ENCODE peak calls at places on chromosomes 12 and 14, in eight cellular contexts. One of them, this sample, is unnamed.

GRCh38 chr12:52029686-52030085 is 21.6 kb upstream of the NR4A1 start:
- DNase-seq in SK-N-SH: peak; percentile 68
- DNase-seq in sigmoid colon: no peak
- DNase-seq in K562: no peak
- DNase-seq in stomach: peak; percentile 37
- DNase-seq in H1: no peak
- DNase-seq in transverse colon: no peak
- DNase-seq in suprapubic skin: no peak
- DNase-seq in this sample: no peak

GRCh38 chr14:38065101-38065762 is 142.5 kb upstream of the SSTR1 start:
- DNase-seq in stomach: no peak
- DNase-seq in suprapubic skin: no peak
- DNase-seq in K562: no peak
- DNase-seq in H1: no peak
- DNase-seq in sigmoid colon: no peak
- DNase-seq in SK-N-SH: no peak
- DNase-seq in transverse colon: no peak
- DNase-seq in this sample: no peak

GRCh38 chr14:71758198-71758955 is 173.9 kb upstream of the RGS6 start:
- DNase-seq in sigmoid colon: no peak
- DNase-seq in H1: no peak
- DNase-seq in stomach: no peak
- DNase-seq in K562: no peak
- DNase-seq in transverse colon: no peak
- DNase-seq in SK-N-SH: no peak
- DNase-seq in suprapubic skin: no peak
- DNase-seq in this sample: no peak

GRCh38 chr12:24950231-24950834 is 1.4 kb upstream of the BCAT1 start:
- DNase-seq in H1: no peak
- DNase-seq in suprapubic skin: no peak
- DNase-seq in stomach: no peak
- DNase-seq in sigmoid colon: no peak
- DNase-seq in K562: peak; percentile 19
- DNase-seq in transverse colon: peak; percentile 13
- DNase-seq in SK-N-SH: no peak
- DNase-seq in this sample: no peak

GRCh38 chr12:76158518-76159321 is 74.2 kb upstream of the NAP1L1 start:
- DNase-seq in sigmoid colon: peak; percentile 62
- DNase-seq in SK-N-SH: peak; percentile 42
- DNase-seq in H1: peak; percentile 21
- DNase-seq in K562: peak; percentile 71
- DNase-seq in transverse colon: peak; percentile 49
- DNase-seq in stomach: peak; percentile 55
- DNase-seq in suprapubic skin: no peak
- DNase-seq in this sample: no peak

GRCh38 chr14:100547633-100548294 is 39.5 kb downstream of the BEGAIN start:
- DNase-seq in SK-N-SH: no peak
- DNase-seq in K562: no peak
- DNase-seq in H1: no peak
- DNase-seq in stomach: peak; percentile 61
- DNase-seq in suprapubic skin: peak; percentile 82
- DNase-seq in sigmoid colon: peak; percentile 81
- DNase-seq in transverse colon: peak; percentile 82
- DNase-seq in this sample: no peak

GRCh38 chr12:90909069-90909676 is 45.8 kb downstream of the CCER1 start:
- DNase-seq in sigmoid colon: no peak
- DNase-seq in H1: no peak
- DNase-seq in K562: no peak
- DNase-seq in suprapubic skin: no peak
- DNase-seq in stomach: no peak
- DNase-seq in SK-N-SH: peak; percentile 17
- DNase-seq in transverse colon: no peak
- DNase-seq in this sample: no peak

GRCh38 chr12:45991289-45992249 is 1.2 kb upstream of the SCAF11 start:
- DNase-seq in stomach: peak; percentile 75
- DNase-seq in SK-N-SH: peak; percentile 79
- DNase-seq in K562: peak; percentile 69
- DNase-seq in H1: no peak
- DNase-seq in transverse colon: peak; percentile 77
- DNase-seq in sigmoid colon: peak; percentile 89
- DNase-seq in suprapubic skin: peak; percentile 89
- DNase-seq in this sample: peak; percentile 94

GRCh38 chr14:78983126-78983525 is 813.0 kb downstream of the NRXN3 start:
- DNase-seq in SK-N-SH: no peak
- DNase-seq in suprapubic skin: no peak
- DNase-seq in stomach: no peak
- DNase-seq in transverse colon: no peak
- DNase-seq in H1: no peak
- DNase-seq in sigmoid colon: no peak
- DNase-seq in K562: no peak
- DNase-seq in this sample: no peak

GRCh38 chr14:98130691-98131090 is 1141.3 kb downstream of the BCL11B start:
- DNase-seq in stomach: no peak
- DNase-seq in suprapubic skin: no peak
- DNase-seq in H1: no peak
- DNase-seq in transverse colon: no peak
- DNase-seq in sigmoid colon: no peak
- DNase-seq in SK-N-SH: no peak
- DNase-seq in K562: no peak
- DNase-seq in this sample: peak; percentile 53

GRCh38 chr12:102197789-102198188 is at the start of gene PMCH:
- DNase-seq in suprapubic skin: no peak
- DNase-seq in H1: no peak
- DNase-seq in SK-N-SH: no peak
- DNase-seq in stomach: no peak
- DNase-seq in K562: no peak
- DNase-seq in transverse colon: no peak
- DNase-seq in sigmoid colon: no peak
- DNase-seq in this sample: no peak

GRCh38 chr14:105161964-105162363 is 6.6 kb downstream of the JAG2 start:
- DNase-seq in suprapubic skin: no peak
- DNase-seq in transverse colon: no peak
- DNase-seq in K562: no peak
- DNase-seq in SK-N-SH: no peak
- DNase-seq in H1: no peak
- DNase-seq in stomach: no peak
- DNase-seq in sigmoid colon: no peak
- DNase-seq in this sample: no peak

GRCh38 chr12:110846615-110847566 is at the start of gene CCDC63:
- DNase-seq in stomach: peak; percentile 58
- DNase-seq in sigmoid colon: peak; percentile 78
- DNase-seq in transverse colon: peak; percentile 60
- DNase-seq in K562: peak; percentile 55
- DNase-seq in suprapubic skin: peak; percentile 64
- DNase-seq in SK-N-SH: peak; percentile 86
- DNase-seq in H1: peak; percentile 25
- DNase-seq in this sample: no peak

GRCh38 chr14:101063121-101063520 is 159.6 kb upstream of the RTL1 start:
- DNase-seq in SK-N-SH: no peak
- DNase-seq in transverse colon: no peak
- DNase-seq in suprapubic skin: peak; percentile 25
- DNase-seq in stomach: no peak
- DNase-seq in K562: no peak
- DNase-seq in sigmoid colon: peak; percentile 41
- DNase-seq in H1: no peak
- DNase-seq in this sample: no peak

GRCh38 chr14:82011460-82011859 is 477.8 kb upstream of the SEL1L start:
- DNase-seq in SK-N-SH: no peak
- DNase-seq in transverse colon: no peak
- DNase-seq in stomach: no peak
- DNase-seq in H1: no peak
- DNase-seq in sigmoid colon: no peak
- DNase-seq in suprapubic skin: no peak
- DNase-seq in K562: no peak
- DNase-seq in this sample: no peak

GRCh38 chr12:81077329-81077685 is 572 bp upstream of the ACSS3 start:
- DNase-seq in sigmoid colon: no peak
- DNase-seq in stomach: no peak
- DNase-seq in suprapubic skin: no peak
- DNase-seq in H1: peak; percentile 71
- DNase-seq in transverse colon: no peak
- DNase-seq in K562: no peak
- DNase-seq in SK-N-SH: no peak
- DNase-seq in this sample: no peak

GRCh38 chr14:75542585-75543091 is 20.4 kb downstream of the BATF start:
- DNase-seq in K562: peak; percentile 28
- DNase-seq in H1: no peak
- DNase-seq in stomach: peak; percentile 67
- DNase-seq in sigmoid colon: peak; percentile 72
- DNase-seq in SK-N-SH: no peak
- DNase-seq in suprapubic skin: peak; percentile 84
- DNase-seq in transverse colon: peak; percentile 64
- DNase-seq in this sample: no peak

GRCh38 chr12:125453751-125454150 is 388.5 kb downstream of the AACS start:
- DNase-seq in suprapubic skin: no peak
- DNase-seq in SK-N-SH: no peak
- DNase-seq in stomach: no peak
- DNase-seq in K562: no peak
- DNase-seq in sigmoid colon: no peak
- DNase-seq in transverse colon: no peak
- DNase-seq in H1: no peak
- DNase-seq in this sample: no peak

GRCh38 chr12:7439579-7440505 is 4.1 kb downstream of the CD163L1 start:
- DNase-seq in H1: peak; percentile 31
- DNase-seq in SK-N-SH: peak; percentile 70
- DNase-seq in K562: peak; percentile 70
- DNase-seq in stomach: no peak
- DNase-seq in transverse colon: peak; percentile 47
- DNase-seq in suprapubic skin: no peak
- DNase-seq in sigmoid colon: no peak
- DNase-seq in this sample: no peak

GRCh38 chr12:131449027-131449426 is 261.9 kb upstream of the SFSWAP start:
- DNase-seq in suprapubic skin: no peak
- DNase-seq in stomach: no peak
- DNase-seq in sigmoid colon: no peak
- DNase-seq in H1: no peak
- DNase-seq in SK-N-SH: no peak
- DNase-seq in K562: no peak
- DNase-seq in transverse colon: no peak
- DNase-seq in this sample: no peak

GRCh38 chr12:131455218-131455506 is 255.7 kb upstream of the SFSWAP start:
- DNase-seq in sigmoid colon: no peak
- DNase-seq in SK-N-SH: no peak
- DNase-seq in transverse colon: no peak
- DNase-seq in H1: no peak
- DNase-seq in stomach: no peak
- DNase-seq in suprapubic skin: no peak
- DNase-seq in K562: no peak
- DNase-seq in this sample: no peak

GRCh38 chr12:131454418-131455217 is 256.3 kb upstream of the SFSWAP start:
- DNase-seq in transverse colon: no peak
- DNase-seq in suprapubic skin: no peak
- DNase-seq in stomach: peak; percentile 27
- DNase-seq in H1: peak; percentile 63
- DNase-seq in sigmoid colon: no peak
- DNase-seq in SK-N-SH: peak; percentile 90
- DNase-seq in K562: peak; percentile 77
- DNase-seq in this sample: no peak

GRCh38 chr12:131455581-131456110 is 255.2 kb upstream of the SFSWAP start:
- DNase-seq in stomach: peak; percentile 23
- DNase-seq in K562: no peak
- DNase-seq in H1: no peak
- DNase-seq in suprapubic skin: no peak
- DNase-seq in sigmoid colon: no peak
- DNase-seq in transverse colon: no peak
- DNase-seq in SK-N-SH: no peak
- DNase-seq in this sample: no peak

DNA sequence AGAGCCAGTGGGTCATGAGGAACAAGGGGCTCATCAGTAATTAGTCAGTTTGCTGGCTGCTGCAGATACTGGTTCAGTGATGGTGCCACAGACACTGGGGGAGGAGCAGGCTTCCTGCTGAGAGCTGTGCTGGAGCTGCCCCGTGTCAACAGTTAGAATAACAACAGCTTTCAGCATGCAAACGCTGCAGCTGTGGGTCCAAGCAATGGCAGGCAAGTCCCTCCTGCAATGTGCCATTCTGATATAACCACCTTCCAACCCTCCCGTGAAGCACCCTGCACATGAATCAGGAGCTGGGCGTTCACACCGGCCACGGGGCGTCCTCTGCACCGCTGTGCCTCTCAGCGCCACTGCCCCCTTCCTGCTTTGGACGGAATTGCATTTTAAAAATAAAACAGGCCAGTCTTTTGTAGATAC is 258.4 kb upstream of the SFSWAP start:
- DNase-seq in SK-N-SH: no peak
- DNase-seq in stomach: peak; percentile 18
- DNase-seq in H1: no peak
- DNase-seq in transverse colon: no peak
- DNase-seq in suprapubic skin: no peak
- DNase-seq in sigmoid colon: peak; percentile 48
- DNase-seq in K562: peak; percentile 17
- DNase-seq in this sample: no peak
- TF ChIP-seq CTCF in SK-N-SH: no peak
- TF ChIP-seq CTCF in stomach: no peak
- TF ChIP-seq CTCF in H1: peak; percentile 76
- TF ChIP-seq CTCF in transverse colon: peak; percentile 22
- TF ChIP-seq CTCF in suprapubic skin: no peak
- TF ChIP-seq CTCF in sigmoid colon: no peak
- TF ChIP-seq CTCF in K562: peak; percentile 77
- TF ChIP-seq CTCF in this sample: no peak

GRCh38 chr12:124433147-124433874 is 134.1 kb downstream of the NCOR2 start:
- DNase-seq in suprapubic skin: no peak
- DNase-seq in sigmoid colon: no peak
- DNase-seq in H1: no peak
- DNase-seq in K562: no peak
- DNase-seq in SK-N-SH: no peak
- DNase-seq in transverse colon: no peak
- DNase-seq in stomach: peak; percentile 38
- DNase-seq in this sample: no peak
- TF ChIP-seq POLR2AphosphoS5 in suprapubic skin: no peak
- TF ChIP-seq POLR2AphosphoS5 in sigmoid colon: no peak
- TF ChIP-seq POLR2AphosphoS5 in H1: no peak
- TF ChIP-seq POLR2AphosphoS5 in K562: no peak
- TF ChIP-seq POLR2AphosphoS5 in SK-N-SH: no peak
- TF ChIP-seq POLR2AphosphoS5 in transverse colon: no peak
- TF ChIP-seq POLR2AphosphoS5 in stomach: no peak
- TF ChIP-seq POLR2AphosphoS5 in this sample: no peak

DNA sequence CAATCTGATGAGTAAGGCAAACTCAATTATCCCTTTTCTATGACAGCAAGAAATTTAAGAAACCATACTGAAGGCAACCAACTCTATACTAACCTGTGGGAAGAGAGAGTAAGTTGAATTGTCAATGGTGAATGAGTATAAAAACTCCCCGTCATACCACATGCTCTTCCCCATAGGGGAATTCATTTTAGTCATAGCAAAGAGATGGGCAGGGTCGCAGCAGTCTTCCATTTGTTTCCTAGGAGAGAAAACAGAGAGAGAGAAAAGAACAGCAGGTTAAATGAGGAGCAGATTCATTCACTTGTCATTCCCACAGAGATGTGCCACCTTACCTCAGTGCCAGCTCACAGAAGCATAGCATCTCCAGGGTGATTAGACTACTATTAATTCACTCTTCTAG is 47.5 kb downstream of the ST8SIA1 start:
- DNase-seq in transverse colon: no peak
- DNase-seq in suprapubic skin: no peak
- DNase-seq in H1: no peak
- DNase-seq in SK-N-SH: no peak
- DNase-seq in K562: no peak
- DNase-seq in stomach: no peak
- DNase-seq in sigmoid colon: no peak
- DNase-seq in this sample: no peak
- TF ChIP-seq EP300 in transverse colon: no peak
- TF ChIP-seq EP300 in suprapubic skin: no peak
- TF ChIP-seq EP300 in H1: no peak
- TF ChIP-seq EP300 in SK-N-SH: no peak
- TF ChIP-seq EP300 in K562: no peak
- TF ChIP-seq EP300 in stomach: no peak
- TF ChIP-seq EP300 in sigmoid colon: no peak
- TF ChIP-seq EP300 in this sample: no peak

GRCh38 chr14:34912182-34912581 is 37.0 kb upstream of the BAZ1A start:
- DNase-seq in sigmoid colon: no peak
- DNase-seq in stomach: no peak
- DNase-seq in transverse colon: no peak
- DNase-seq in K562: no peak
- DNase-seq in SK-N-SH: no peak
- DNase-seq in suprapubic skin: no peak
- DNase-seq in H1: no peak
- DNase-seq in this sample: no peak
- TF ChIP-seq CTCF in sigmoid colon: no peak
- TF ChIP-seq CTCF in stomach: no peak
- TF ChIP-seq CTCF in transverse colon: no peak
- TF ChIP-seq CTCF in K562: no peak
- TF ChIP-seq CTCF in SK-N-SH: peak; percentile 35
- TF ChIP-seq CTCF in suprapubic skin: no peak
- TF ChIP-seq CTCF in H1: peak; percentile 25
- TF ChIP-seq CTCF in this sample: no peak

This sample was measured in esophagus muscularis mucosa.